ENCODE peak calls at places on chromosomes 11 and 22, in seven cellular contexts. Q, G, J, W, T, Z and F are unnamed samples.

GRCh38 chr22:20905415-20906386 is 11.5 kb upstream of the CRKL start:
- DNase-seq in T (no peak), G (peak; percentile 10), J (no peak), W (no peak), Z (no peak), Q (no peak), F (no peak)

GRCh38 chr11:134261626-134262488 is 8.5 kb downstream of the ACAD8 start:
- DNase-seq in T (peak; percentile 34), W (no peak), G (no peak), Z (no peak), Q (no peak), J (no peak), F (no peak)

GRCh38 chr11:34345012-34345804 is 12.6 kb downstream of the ABTB2 start:
- DNase-seq in T (no peak), Z (peak; percentile 68), W (peak; percentile 73), G (no peak), Q (peak; percentile 76), J (peak; percentile 66), F (no peak)

GRCh38 chr11:131615611-131616010 is 245.2 kb downstream of the NTM start:
- DNase-seq in W (no peak), J (no peak), T (no peak), Q (no peak), G (no peak), Z (no peak), F (no peak)

GRCh38 chr22:45911601-45912271 is 65.2 kb downstream of the WNT7B start:
- DNase-seq in Z (no peak), Q (no peak), J (peak; percentile 39), W (peak; percentile 52), G (peak; percentile 90), T (no peak), F (no peak)

GRCh38 chr11:125404811-125405481 is 91.1 kb downstream of the FEZ1 start:
- DNase-seq in Q (peak; percentile 80), J (peak; percentile 78), G (peak; percentile 85), W (peak; percentile 49), T (peak; percentile 57), Z (peak; percentile 63), F (peak; percentile 73)

GRCh38 chr11:57480409-57481137 is 20.2 kb downstream of the RTN4RL2 start:
- DNase-seq in Q (peak; percentile 76), G (peak; percentile 87), W (peak; percentile 53), T (peak; percentile 54), J (peak; percentile 70), Z (no peak), F (peak; percentile 86)

GRCh38 chr11:35003658-35004057 is 87.2 kb downstream of the PDHX start:
- DNase-seq in J (no peak), Z (peak; percentile 51), Q (no peak), T (no peak), G (no peak), W (no peak), F (no peak)

GRCh38 chr11:4493480-4493818 is 11.0 kb downstream of the OR52K1 start:
- DNase-seq in J (no peak), T (no peak), Z (no peak), Q (no peak), G (no peak), W (no peak), F (no peak)

GRCh38 chr22:42648368-42649260 is 578 bp downstream of the CYB5R3 start:
- DNase-seq in G (peak; percentile 87), T (peak; percentile 53), Z (peak; percentile 50), Q (peak; percentile 78), J (peak; percentile 46), W (peak; percentile 38), F (peak; percentile 90)

GRCh38 chr11:104570088-104570701 is 328.1 kb downstream of the CASP12 start:
- DNase-seq in G (no peak), Q (no peak), Z (no peak), T (no peak), W (no peak), J (no peak), F (no peak)

GRCh38 chr11:16393335-16393734 is 37.0 kb upstream of the SOX6 start:
- DNase-seq in G (no peak), Z (no peak), Q (no peak), T (no peak), J (no peak), W (no peak), F (no peak)

GRCh38 chr11:67356867-67357561 is 3.7 kb upstream of the POLD4 start:
- DNase-seq in J (peak; percentile 79), G (peak; percentile 79), Q (peak; percentile 83), W (peak; percentile 84), Z (peak; percentile 74), T (peak; percentile 65), F (peak; percentile 76)

GRCh38 chr11:8720376-8720775 is 37.8 kb downstream of the RPL27A start:
- DNase-seq in G (no peak), Q (no peak), T (no peak), J (no peak), W (no peak), Z (no peak), F (no peak)

GRCh38 chr11:403021-403760 is 9.2 kb downstream of the PKP3 start:
- DNase-seq in Z (no peak), J (no peak), T (no peak), G (no peak), W (no peak), Q (no peak), F (no peak)

GRCh38 chr11:6362185-6362867 is 27.9 kb upstream of the SMPD1 start:
- DNase-seq in Q (peak; percentile 96), T (no peak), G (peak; percentile 66), J (no peak), W (no peak), Z (no peak), F (no peak)

GRCh38 chr11:86938900-86939880 is 16.0 kb downstream of the FZD4 start:
- DNase-seq in Q (no peak), T (no peak), W (peak; percentile 76), Z (no peak), G (no peak), J (no peak), F (no peak)

GRCh38 chr11:8839957-8840945 is 70.7 kb upstream of the AKIP1 start:
- DNase-seq in G (no peak), J (no peak), Q (no peak), T (no peak), W (peak; percentile 26), Z (no peak), F (peak; percentile 65)

GRCh38 chr11:35087648-35088047 is 51.3 kb upstream of the CD44 start:
- DNase-seq in T (no peak), G (no peak), W (peak; percentile 80), Q (no peak), J (no peak), Z (no peak), F (peak; percentile 44)

GRCh38 chr11:101435406-101435805 is 148.4 kb downstream of the TRPC6 start:
- DNase-seq in T (no peak), Q (no peak), J (no peak), Z (no peak), W (no peak), G (no peak), F (no peak)

GRCh38 chr11:8360086-8360828 is 96.6 kb upstream of the LMO1 start:
- DNase-seq in Z (no peak), T (no peak), W (no peak), Q (no peak), J (no peak), G (peak; percentile 36), F (no peak)

GRCh38 chr11:115919341-115920086 is 415.3 kb upstream of the CADM1 start:
- DNase-seq in G (no peak), J (no peak), W (peak; percentile 72), Z (no peak), Q (no peak), T (no peak), F (no peak)

GRCh38 chr22:19336133-19337075 is 44.9 kb upstream of the CLTCL1 start:
- DNase-seq in T (no peak), Q (no peak), J (no peak), G (no peak), W (no peak), Z (no peak), F (no peak)

GRCh38 chr11:110093407-110094297 is 460 bp downstream of the ZC3H12C start:
- DNase-seq in T (no peak), J (peak; percentile 74), Z (peak; percentile 67), G (peak; percentile 82), W (peak; percentile 80), Q (peak; percentile 80), F (peak; percentile 66)

GRCh38 chr11:104682241-104682640 is 216.0 kb downstream of the CASP12 start:
- DNase-seq in J (no peak), Q (no peak), W (no peak), G (no peak), T (no peak), Z (no peak), F (no peak)

GRCh38 chr22:20456064-20456721 is 18.6 kb upstream of the SCARF2 start:
- DNase-seq in Z (peak; percentile 75), T (peak; percentile 80), G (peak; percentile 82), Q (peak; percentile 81), W (peak; percentile 85), J (peak; percentile 76), F (peak; percentile 76)

GRCh38 chr11:34916810-34917780 is 677 bp downstream of the PDHX start:
- DNase-seq in J (no peak), T (no peak), Z (no peak), W (peak; percentile 38), G (no peak), Q (no peak), F (no peak)

GRCh38 chr11:58446294-58446693 is 4.3 kb upstream of the OR5B12 start:
- DNase-seq in J (no peak), Q (no peak), W (no peak), G (no peak), T (no peak), Z (no peak), F (no peak)

GRCh38 chr22:20424937-20425587 is 12.6 kb downstream of the SCARF2 start:
- DNase-seq in W (no peak), T (no peak), Z (peak; percentile 51), G (peak; percentile 62), Q (peak; percentile 60), J (no peak), F (no peak)

GRCh38 chr22:20533879-20534265 is 26.5 kb downstream of the MED15 start:
- DNase-seq in W (no peak), T (no peak), Z (no peak), G (no peak), J (no peak), Q (no peak), F (peak; percentile 13)

GRCh38 chr11:22192289-22192641 is 620 bp upstream of the ANO5 start:
- DNase-seq in G (no peak), T (no peak), J (peak; percentile 13), W (no peak), Z (no peak), Q (no peak), F (peak; percentile 55)
- TF ChIP-seq CTCF in G (peak; percentile 18), T (no peak), J (no peak), W (no peak), Z (no peak), Q (no peak), F (no peak)

GRCh38 chr22:18067548-18068341 is 10.0 kb upstream of the PEX26 start:
- DNase-seq in T (no peak), Z (no peak), W (no peak), G (peak; percentile 47), J (no peak), Q (peak; percentile 74), F (no peak)
- H3K4me1 ChIP-seq in T (no peaks in the 10 kb centered on the region), Z (peaks cover 2% of the 10 kb centered on the region), W (no peaks in the 10 kb centered on the region), G (no peaks in the 10 kb centered on the region), J (peaks cover 2% of the 10 kb centered on the region), Q (peaks cover 9% of the 10 kb centered on the region), F (peaks cover 28% of the 10 kb centered on the region)

GRCh38 chr22:37225481-37225880 is 13.2 kb upstream of the SSTR3 start:
- DNase-seq in Z (no peak), Q (no peak), G (no peak), T (peak; percentile 35), J (no peak), W (no peak), F (no peak)
- TF ChIP-seq CTCF in Z (no peak), Q (no peak), G (no peak), T (no peak), J (no peak), W (no peak), F (no peak)

GRCh38 chr11:59771605-59772004 is 16.4 kb downstream of the STX3 start:
- DNase-seq in T (no peak), Q (no peak), G (no peak), W (no peak), Z (no peak), J (no peak), F (no peak)
- H3K4me1 ChIP-seq in T (peaks cover 22% of the 10 kb centered on the region), Q (no peaks in the 10 kb centered on the region), G (peaks cover 40% of the 10 kb centered on the region), W (peaks cover 2% of the 10 kb centered on the region), Z (no peaks in the 10 kb centered on the region), J (peaks cover 4% of the 10 kb centered on the region), F (peaks cover 10% of the 10 kb centered on the region)